ENCODE peak calls at places on chromosomes 2 and 18, in eight cellular contexts. C is K562; A is aorta; L is GM12865; J is SIG-M5; D is substantia nigra; P is activated CD8-positive, alpha-beta memory T cell treated with anti-CD3 and anti-CD28 coated beads, Interleukin-2, amount 50 U/mL, for 48 hours; K is stimulated activated CD4-positive, alpha-beta T cell treated with anti-CD3 and anti-CD28 coated beads, Interleukin-2, amount 100 ng/mL, for 4 hours. Q is an unnamed sample.

GRCh38 chr18:22347624-22348511 is 69.8 kb downstream of the CTAGE1 start:
- DNase-seq in J (no peak), P (no peak), A (peak), C (no peak), K (no peak), L (no peak), D (no peak), Q (peak)

GRCh38 chr18:25518716-25519053 is 166.7 kb upstream of the ZNF521 start:
- DNase-seq in D (no peak), J (no peak), K (no peak), C (no peak), A (no peak), P (no peak), L (peak), Q (no peak)

GRCh38 chr2:214481204-214481603 is 70.3 kb downstream of the VWC2L start:
- DNase-seq in D (no peak), A (no peak), P (no peak), K (no peak), C (no peak), J (no peak), L (no peak), Q (no peak)

GRCh38 chr2:63811063-63811462 is 30.6 kb upstream of the UGP2 start:
- DNase-seq in K (no peak), P (no peak), J (no peak), L (no peak), A (no peak), C (no peak), D (no peak), Q (no peak)

GRCh38 chr2:137966043-137966442 is 1.8 kb downstream of the HNMT start:
- DNase-seq in P (no peak), K (no peak), L (no peak), D (no peak), C (no peak), J (no peak), A (no peak), Q (no peak)

GRCh38 chr18:49061906-49062831 is 111.4 kb upstream of the SMAD7 start:
- DNase-seq in C (peak), P (no peak), A (no peak), J (no peak), L (no peak), D (no peak), K (no peak), Q (no peak)

GRCh38 chr18:37385846-37386435 is 179.7 kb downstream of the CELF4 start:
- DNase-seq in J (no peak), K (no peak), P (no peak), D (no peak), L (peak), C (peak), A (no peak), Q (no peak)

GRCh38 chr2:109674894-109675534 is 60.9 kb downstream of the SOWAHC start:
- DNase-seq in J (no peak), A (no peak), L (no peak), P (no peak), K (no peak), C (no peak), D (no peak), Q (peak)

GRCh38 chr2:8320305-8320704 is 361.6 kb upstream of the ID2 start:
- DNase-seq in D (no peak), C (no peak), L (no peak), P (no peak), K (no peak), A (no peak), J (no peak), Q (no peak)

GRCh38 chr2:181164699-181165098 is 184.3 kb downstream of the UBE2E3 start:
- DNase-seq in A (no peak), P (no peak), L (peak), K (no peak), J (no peak), C (no peak), D (no peak), Q (no peak)

GRCh38 chr18:34707670-34708069 is 2.4 kb upstream of the DTNA start:
- DNase-seq in A (no peak), C (no peak), J (no peak), K (no peak), D (no peak), L (no peak), P (no peak), Q (peak)

GRCh38 chr2:62501794-62502500 is 4.0 kb downstream of the TMEM17 start:
- DNase-seq in D (no peak), J (no peak), L (no peak), A (no peak), K (no peak), P (no peak), C (no peak), Q (no peak)

Q was measured in transverse colon.